ENCODE peak calls at places on chromosome 7, in four cellular contexts. One of them, this sample, is unnamed.

GRCh38 chr7:29479606-29480200 is 83.9 kb upstream of the PRR15 start:
- DNase-seq in brain microvascular endothelial cell: no peak
- DNase-seq in RWPE1: no peak
- DNase-seq in bronchial epithelial cell: no peak
- DNase-seq in this sample: no peak

GRCh38 chr7:102320181-102320580 is 33.5 kb downstream of the SH2B2 start:
- DNase-seq in brain microvascular endothelial cell: no peak
- DNase-seq in RWPE1: no peak
- DNase-seq in bronchial epithelial cell: no peak
- DNase-seq in this sample: no peak

GRCh38 chr7:139108256-139109187 is 998 bp downstream of the ZC3HAV1 start:
- DNase-seq in brain microvascular endothelial cell: peak; percentile 25
- DNase-seq in RWPE1: peak; percentile 19
- DNase-seq in bronchial epithelial cell: no peak
- DNase-seq in this sample: peak; percentile 27

GRCh38 chr7:79217468-79217867 is 236.0 kb downstream of the MAGI2 start:
- DNase-seq in brain microvascular endothelial cell: no peak
- DNase-seq in RWPE1: peak; percentile 30
- DNase-seq in bronchial epithelial cell: peak; percentile 92
- DNase-seq in this sample: no peak

GRCh38 chr7:2673934-2674333 is 14.1 kb upstream of the AMZ1 start:
- DNase-seq in brain microvascular endothelial cell: no peak
- DNase-seq in RWPE1: no peak
- DNase-seq in bronchial epithelial cell: no peak
- DNase-seq in this sample: no peak

GRCh38 chr7:134515569-134516468 is 11.5 kb upstream of the AKR1B10 start:
- DNase-seq in brain microvascular endothelial cell: peak; percentile 78
- DNase-seq in RWPE1: peak; percentile 79
- DNase-seq in bronchial epithelial cell: peak; percentile 96
- DNase-seq in this sample: peak; percentile 92

GRCh38 chr7:80830000-80830399 is 88.9 kb downstream of the SEMA3C start:
- DNase-seq in brain microvascular endothelial cell: no peak
- DNase-seq in RWPE1: no peak
- DNase-seq in bronchial epithelial cell: no peak
- DNase-seq in this sample: no peak

GRCh38 chr7:2242541-2243482 is 786 bp downstream of the NUDT1 start:
- DNase-seq in brain microvascular endothelial cell: no peak
- DNase-seq in RWPE1: peak; percentile 44
- DNase-seq in bronchial epithelial cell: peak; percentile 29
- DNase-seq in this sample: no peak

GRCh38 chr7:33766396-33766795 is 138.9 kb upstream of the BMPER start:
- DNase-seq in brain microvascular endothelial cell: no peak
- DNase-seq in RWPE1: no peak
- DNase-seq in bronchial epithelial cell: peak; percentile 46
- DNase-seq in this sample: no peak

GRCh38 chr7:84647797-84648762 is 453.5 kb upstream of the SEMA3A start:
- DNase-seq in brain microvascular endothelial cell: peak; percentile 74
- DNase-seq in RWPE1: no peak
- DNase-seq in bronchial epithelial cell: no peak
- DNase-seq in this sample: peak; percentile 55

GRCh38 chr7:151849879-151850260 is 27.0 kb downstream of the PRKAG2 start:
- DNase-seq in brain microvascular endothelial cell: no peak
- DNase-seq in RWPE1: no peak
- DNase-seq in bronchial epithelial cell: no peak
- DNase-seq in this sample: no peak

GRCh38 chr7:47757946-47758371 is 176.0 kb upstream of the TNS3 start:
- DNase-seq in brain microvascular endothelial cell: peak; percentile 92
- DNase-seq in RWPE1: peak; percentile 61
- DNase-seq in bronchial epithelial cell: peak; percentile 32
- DNase-seq in this sample: peak; percentile 82

GRCh38 chr7:1253591-1254207 is 21.0 kb downstream of the UNCX start:
- DNase-seq in brain microvascular endothelial cell: no peak
- DNase-seq in RWPE1: no peak
- DNase-seq in bronchial epithelial cell: no peak
- DNase-seq in this sample: no peak

GRCh38 chr7:76179686-76180085 is 22.0 kb upstream of the SRRM3 start:
- DNase-seq in brain microvascular endothelial cell: no peak
- DNase-seq in RWPE1: no peak
- DNase-seq in bronchial epithelial cell: no peak
- DNase-seq in this sample: no peak

GRCh38 chr7:80622531-80622930 is 15.9 kb upstream of the CD36 start:
- DNase-seq in brain microvascular endothelial cell: no peak
- DNase-seq in RWPE1: no peak
- DNase-seq in bronchial epithelial cell: peak; percentile 58
- DNase-seq in this sample: peak; percentile 22

GRCh38 chr7:112649560-112649959 is 140.6 kb downstream of the TMEM168 start:
- DNase-seq in brain microvascular endothelial cell: peak; percentile 43
- DNase-seq in RWPE1: no peak
- DNase-seq in bronchial epithelial cell: peak; percentile 58
- DNase-seq in this sample: peak; percentile 49

GRCh38 chr7:46859963-46860475 is 721.9 kb downstream of the TNS3 start:
- DNase-seq in brain microvascular endothelial cell: no peak
- DNase-seq in RWPE1: peak; percentile 34
- DNase-seq in bronchial epithelial cell: peak; percentile 40
- DNase-seq in this sample: peak; percentile 42

GRCh38 chr7:102317231-102318059 is 30.8 kb downstream of the SH2B2 start:
- DNase-seq in brain microvascular endothelial cell: no peak
- DNase-seq in RWPE1: no peak
- DNase-seq in bronchial epithelial cell: no peak
- DNase-seq in this sample: no peak

GRCh38 chr7:2530076-2530967 is 10.7 kb downstream of the LFNG start:
- DNase-seq in brain microvascular endothelial cell: no peak
- DNase-seq in RWPE1: peak; percentile 64
- DNase-seq in bronchial epithelial cell: peak; percentile 35
- DNase-seq in this sample: no peak

GRCh38 chr7:28575241-28575643 is 162.9 kb downstream of the CREB5 start:
- DNase-seq in brain microvascular endothelial cell: peak; percentile 67
- DNase-seq in RWPE1: peak; percentile 20
- DNase-seq in bronchial epithelial cell: peak; percentile 63
- DNase-seq in this sample: no peak

GRCh38 chr7:47622946-47623640 is 41.2 kb upstream of the TNS3 start:
- DNase-seq in brain microvascular endothelial cell: peak; percentile 87
- DNase-seq in RWPE1: no peak
- DNase-seq in bronchial epithelial cell: peak; percentile 55
- DNase-seq in this sample: no peak

GRCh38 chr7:32586291-32587221 is 91.3 kb downstream of the AVL9 start:
- DNase-seq in brain microvascular endothelial cell: peak; percentile 96
- DNase-seq in RWPE1: no peak
- DNase-seq in bronchial epithelial cell: peak; percentile 61
- DNase-seq in this sample: peak; percentile 95

GRCh38 chr7:139034855-139035587 is 821 bp downstream of the ZC3HAV1L start:
- DNase-seq in brain microvascular endothelial cell: peak; percentile 6
- DNase-seq in RWPE1: peak; percentile 34
- DNase-seq in bronchial epithelial cell: no peak
- DNase-seq in this sample: peak; percentile 48

GRCh38 chr7:31087351-31087750 is 35.2 kb downstream of the ADCYAP1R1 start:
- DNase-seq in brain microvascular endothelial cell: no peak
- DNase-seq in RWPE1: no peak
- DNase-seq in bronchial epithelial cell: no peak
- DNase-seq in this sample: no peak

GRCh38 chr7:27585781-27586447 is 76.8 kb downstream of the HIBADH start:
- DNase-seq in brain microvascular endothelial cell: no peak
- DNase-seq in RWPE1: no peak
- DNase-seq in bronchial epithelial cell: no peak
- DNase-seq in this sample: no peak

GRCh38 chr7:85111761-85112160 is 75.1 kb downstream of the SEMA3D start:
- DNase-seq in brain microvascular endothelial cell: peak; percentile 54
- DNase-seq in RWPE1: no peak
- DNase-seq in bronchial epithelial cell: no peak
- DNase-seq in this sample: no peak

GRCh38 chr7:155001756-155002410 is 1.0 kb downstream of the PAXIP1 start:
- DNase-seq in brain microvascular endothelial cell: no peak
- DNase-seq in RWPE1: no peak
- DNase-seq in bronchial epithelial cell: no peak
- DNase-seq in this sample: peak; percentile 8

GRCh38 chr7:498678-499641 is 20.7 kb downstream of the PDGFA start:
- DNase-seq in brain microvascular endothelial cell: no peak
- DNase-seq in RWPE1: no peak
- DNase-seq in bronchial epithelial cell: no peak
- DNase-seq in this sample: no peak

GRCh38 chr7:29649876-29650275 is 86.2 kb downstream of the PRR15 start:
- DNase-seq in brain microvascular endothelial cell: no peak
- DNase-seq in RWPE1: no peak
- DNase-seq in bronchial epithelial cell: no peak
- DNase-seq in this sample: no peak

GRCh38 chr7:138885383-138886147 is 87.6 kb upstream of the ATP6V0A4 start:
- DNase-seq in brain microvascular endothelial cell: no peak
- DNase-seq in RWPE1: no peak
- DNase-seq in bronchial epithelial cell: no peak
- DNase-seq in this sample: no peak

GRCh38 chr7:876972-877311 is 588 bp downstream of the GET4 start:
- DNase-seq in brain microvascular endothelial cell: no peak
- DNase-seq in RWPE1: no peak
- DNase-seq in bronchial epithelial cell: no peak
- DNase-seq in this sample: no peak

GRCh38 chr7:20650782-20651181 is 35.3 kb downstream of the ABCB5 start:
- DNase-seq in brain microvascular endothelial cell: no peak
- DNase-seq in RWPE1: no peak
- DNase-seq in bronchial epithelial cell: no peak
- DNase-seq in this sample: no peak

GRCh38 chr7:100781255-100781654 is 46.1 kb downstream of the EPHB4 start:
- DNase-seq in brain microvascular endothelial cell: no peak
- DNase-seq in RWPE1: no peak
- DNase-seq in bronchial epithelial cell: no peak
- DNase-seq in this sample: no peak
- TF ChIP-seq CTCF in brain microvascular endothelial cell: no peak
- TF ChIP-seq CTCF in RWPE1: no peak
- TF ChIP-seq CTCF in bronchial epithelial cell: no peak
- TF ChIP-seq CTCF in this sample: no peak

GRCh38 chr7:131829911-131830310 is 273.5 kb upstream of the PODXL start:
- DNase-seq in brain microvascular endothelial cell: no peak
- DNase-seq in RWPE1: no peak
- DNase-seq in bronchial epithelial cell: no peak
- DNase-seq in this sample: no peak
- TF ChIP-seq CTCF in brain microvascular endothelial cell: no peak
- TF ChIP-seq CTCF in RWPE1: no peak
- TF ChIP-seq CTCF in bronchial epithelial cell: no peak
- TF ChIP-seq CTCF in this sample: no peak

DNA sequence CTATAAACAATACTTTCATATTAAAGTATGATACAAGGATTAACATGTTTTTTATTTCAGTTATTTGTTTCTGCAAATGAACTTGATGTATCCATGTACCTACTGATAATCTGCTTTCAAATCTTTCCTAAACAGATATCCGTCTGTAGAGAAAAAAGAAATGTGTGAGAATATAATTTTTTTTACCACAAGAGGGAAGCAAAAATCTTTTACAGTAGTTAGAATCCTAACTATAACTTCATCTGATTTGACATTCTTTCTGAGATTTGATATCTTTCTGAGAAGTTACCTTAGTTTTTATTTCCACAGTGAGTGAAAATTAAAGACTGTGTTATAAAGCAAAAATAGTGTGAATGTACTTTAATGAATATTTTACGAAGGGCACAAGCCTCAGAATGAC is 203.9 kb upstream of the PCLO start:
- DNase-seq in brain microvascular endothelial cell: no peak
- DNase-seq in RWPE1: no peak
- DNase-seq in bronchial epithelial cell: no peak
- DNase-seq in this sample: peak; percentile 2
- TF ChIP-seq CTCF in brain microvascular endothelial cell: peak; percentile 3
- TF ChIP-seq CTCF in RWPE1: no peak
- TF ChIP-seq CTCF in bronchial epithelial cell: no peak
- TF ChIP-seq CTCF in this sample: peak; percentile 16

GRCh38 chr7:116592445-116592844 is 67.6 kb downstream of the CAV1 start:
- DNase-seq in brain microvascular endothelial cell: no peak
- DNase-seq in RWPE1: no peak
- DNase-seq in bronchial epithelial cell: no peak
- DNase-seq in this sample: no peak
- TF ChIP-seq CTCF in brain microvascular endothelial cell: no peak
- TF ChIP-seq CTCF in RWPE1: no peak
- TF ChIP-seq CTCF in bronchial epithelial cell: no peak
- TF ChIP-seq CTCF in this sample: no peak

GRCh38 chr7:66493235-66494181 is 135.2 kb upstream of the KCTD7 start:
- DNase-seq in brain microvascular endothelial cell: peak; percentile 96
- DNase-seq in RWPE1: peak; percentile 99
- DNase-seq in bronchial epithelial cell: peak; percentile 87
- DNase-seq in this sample: peak; percentile 97
- TF ChIP-seq CTCF in brain microvascular endothelial cell: peak; percentile 50
- TF ChIP-seq CTCF in RWPE1: peak; percentile 27
- TF ChIP-seq CTCF in bronchial epithelial cell: peak; percentile 28
- TF ChIP-seq CTCF in this sample: peak; percentile 20

GRCh38 chr7:70700055-70700934 is 431.6 kb upstream of the GALNT17 start:
- DNase-seq in brain microvascular endothelial cell: no peak
- DNase-seq in RWPE1: no peak
- DNase-seq in bronchial epithelial cell: no peak
- DNase-seq in this sample: no peak

GRCh38 chr7:70700935-70701425 is 431.0 kb upstream of the GALNT17 start:
- DNase-seq in brain microvascular endothelial cell: no peak
- DNase-seq in RWPE1: no peak
- DNase-seq in bronchial epithelial cell: no peak
- DNase-seq in this sample: no peak

GRCh38 chr7:70695804-70696104 is 436.2 kb upstream of the GALNT17 start:
- DNase-seq in brain microvascular endothelial cell: no peak
- DNase-seq in RWPE1: peak; percentile 27
- DNase-seq in bronchial epithelial cell: no peak
- DNase-seq in this sample: no peak

GRCh38 chr7:70696139-70696782 is 435.7 kb upstream of the GALNT17 start:
- DNase-seq in brain microvascular endothelial cell: peak; percentile 13
- DNase-seq in RWPE1: peak; percentile 26
- DNase-seq in bronchial epithelial cell: peak; percentile 73
- DNase-seq in this sample: no peak

GRCh38 chr7:70698219-70698832 is 433.6 kb upstream of the GALNT17 start:
- DNase-seq in brain microvascular endothelial cell: peak; percentile 48
- DNase-seq in RWPE1: peak; percentile 54
- DNase-seq in bronchial epithelial cell: peak; percentile 66
- DNase-seq in this sample: peak; percentile 22
- TF ChIP-seq CTCF in brain microvascular endothelial cell: peak; percentile 91
- TF ChIP-seq CTCF in RWPE1: peak; percentile 86
- TF ChIP-seq CTCF in bronchial epithelial cell: peak; percentile 71
- TF ChIP-seq CTCF in this sample: peak; percentile 69

GRCh38 chr7:50939026-50939425 is 156.3 kb upstream of the GRB10 start:
- DNase-seq in brain microvascular endothelial cell: peak; percentile 54
- DNase-seq in RWPE1: no peak
- DNase-seq in bronchial epithelial cell: no peak
- DNase-seq in this sample: no peak

GRCh38 chr7:50937727-50938126 is 155.0 kb upstream of the GRB10 start:
- DNase-seq in brain microvascular endothelial cell: no peak
- DNase-seq in RWPE1: no peak
- DNase-seq in bronchial epithelial cell: no peak
- DNase-seq in this sample: no peak

GRCh38 chr7:50941525-50941924 is 158.8 kb upstream of the GRB10 start:
- DNase-seq in brain microvascular endothelial cell: no peak
- DNase-seq in RWPE1: no peak
- DNase-seq in bronchial epithelial cell: no peak
- DNase-seq in this sample: no peak

GRCh38 chr7:50940621-50941020 is 157.9 kb upstream of the GRB10 start:
- DNase-seq in brain microvascular endothelial cell: no peak
- DNase-seq in RWPE1: no peak
- DNase-seq in bronchial epithelial cell: no peak
- DNase-seq in this sample: peak; percentile 27

GRCh38 chr7:50943482-50943881 is 160.8 kb upstream of the GRB10 start:
- DNase-seq in brain microvascular endothelial cell: no peak
- DNase-seq in RWPE1: no peak
- DNase-seq in bronchial epithelial cell: no peak
- DNase-seq in this sample: no peak
- TF ChIP-seq CTCF in brain microvascular endothelial cell: no peak
- TF ChIP-seq CTCF in RWPE1: no peak
- TF ChIP-seq CTCF in bronchial epithelial cell: no peak
- TF ChIP-seq CTCF in this sample: no peak

GRCh38 chr7:44075296-44076075 is 6.8 kb downstream of the POLM start:
- DNase-seq in brain microvascular endothelial cell: no peak
- DNase-seq in RWPE1: no peak
- DNase-seq in bronchial epithelial cell: no peak
- DNase-seq in this sample: no peak
- TF ChIP-seq CTCF in brain microvascular endothelial cell: no peak
- TF ChIP-seq CTCF in RWPE1: no peak
- TF ChIP-seq CTCF in bronchial epithelial cell: no peak
- TF ChIP-seq CTCF in this sample: no peak

This sample was measured in MCF 10A.